ENCODE peak calls at places on chromosome 18, in six cellular contexts. One of them, this sample, is unnamed.

GRCh38 chr18:56576826-56577573 is 61.4 kb downstream of the TXNL1 start:
- DNase-seq in upper lobe of left lung: peak; percentile 42
- DNase-seq in HepG2: no peak
- DNase-seq in transverse colon: no peak
- DNase-seq in SK-N-SH: no peak
- DNase-seq in HCT116: no peak
- DNase-seq in this sample: no peak

GRCh38 chr18:76686737-76687231 is 135.6 kb upstream of the ZNF236 start:
- DNase-seq in upper lobe of left lung: peak; percentile 48
- DNase-seq in HepG2: peak; percentile 48
- DNase-seq in transverse colon: peak; percentile 52
- DNase-seq in SK-N-SH: peak; percentile 77
- DNase-seq in HCT116: peak; percentile 44
- DNase-seq in this sample: peak; percentile 53

GRCh38 chr18:44958040-44958439 is 277.4 kb downstream of the SETBP1 start:
- DNase-seq in upper lobe of left lung: no peak
- DNase-seq in HepG2: no peak
- DNase-seq in transverse colon: no peak
- DNase-seq in SK-N-SH: no peak
- DNase-seq in HCT116: no peak
- DNase-seq in this sample: no peak

GRCh38 chr18:57864615-57865121 is 61.6 kb upstream of the ATP8B1 start:
- DNase-seq in upper lobe of left lung: no peak
- DNase-seq in HepG2: no peak
- DNase-seq in transverse colon: no peak
- DNase-seq in SK-N-SH: no peak
- DNase-seq in HCT116: no peak
- DNase-seq in this sample: no peak

GRCh38 chr18:55587341-55588000 is 521 bp downstream of the TCF4 start:
- DNase-seq in upper lobe of left lung: no peak
- DNase-seq in HepG2: no peak
- DNase-seq in transverse colon: no peak
- DNase-seq in SK-N-SH: peak; percentile 76
- DNase-seq in HCT116: no peak
- DNase-seq in this sample: no peak

GRCh38 chr18:33022370-33022769 is 249.5 kb upstream of the KLHL14 start:
- DNase-seq in upper lobe of left lung: no peak
- DNase-seq in HepG2: no peak
- DNase-seq in transverse colon: no peak
- DNase-seq in SK-N-SH: peak; percentile 0
- DNase-seq in HCT116: no peak
- DNase-seq in this sample: no peak

GRCh38 chr18:39235118-39235719 is 1669.6 kb upstream of the CELF4 start:
- DNase-seq in upper lobe of left lung: peak; percentile 75
- DNase-seq in HepG2: no peak
- DNase-seq in transverse colon: no peak
- DNase-seq in SK-N-SH: no peak
- DNase-seq in HCT116: no peak
- DNase-seq in this sample: no peak

GRCh38 chr18:48540329-48541025 is 1.6 kb downstream of the CTIF start:
- DNase-seq in upper lobe of left lung: peak; percentile 93
- DNase-seq in HepG2: peak; percentile 57
- DNase-seq in transverse colon: peak; percentile 77
- DNase-seq in SK-N-SH: peak; percentile 81
- DNase-seq in HCT116: no peak
- DNase-seq in this sample: peak; percentile 58

GRCh38 chr18:51321696-51322095 is 124.2 kb upstream of the MEX3C start:
- DNase-seq in upper lobe of left lung: no peak
- DNase-seq in HepG2: no peak
- DNase-seq in transverse colon: no peak
- DNase-seq in SK-N-SH: no peak
- DNase-seq in HCT116: no peak
- DNase-seq in this sample: no peak

GRCh38 chr18:45527891-45528290 is 87.4 kb upstream of the SLC14A2 start:
- DNase-seq in upper lobe of left lung: no peak
- DNase-seq in HepG2: no peak
- DNase-seq in transverse colon: no peak
- DNase-seq in SK-N-SH: no peak
- DNase-seq in HCT116: no peak
- DNase-seq in this sample: no peak

GRCh38 chr18:23146861-23147469 is 11.7 kb downstream of the CABLES1 start:
- DNase-seq in upper lobe of left lung: no peak
- DNase-seq in HepG2: peak; percentile 72
- DNase-seq in transverse colon: no peak
- DNase-seq in SK-N-SH: no peak
- DNase-seq in HCT116: no peak
- DNase-seq in this sample: no peak

GRCh38 chr18:58949031-58949430 is 84.4 kb downstream of the ZNF532 start:
- DNase-seq in upper lobe of left lung: no peak
- DNase-seq in HepG2: no peak
- DNase-seq in transverse colon: no peak
- DNase-seq in SK-N-SH: no peak
- DNase-seq in HCT116: no peak
- DNase-seq in this sample: no peak
- H3K4me1 ChIP-seq in upper lobe of left lung: peaks cover 17% of the 10 kb centered on the region
- H3K4me1 ChIP-seq in HepG2: peaks cover 17% of the 10 kb centered on the region
- H3K4me1 ChIP-seq in transverse colon: no peaks in the 10 kb centered on the region
- H3K4me1 ChIP-seq in SK-N-SH: peaks cover 21% of the 10 kb centered on the region
- H3K4me1 ChIP-seq in HCT116: no peaks in the 10 kb centered on the region
- H3K4me1 ChIP-seq in this sample: peaks cover 4% of the 10 kb centered on the region

GRCh38 chr18:11851156-11852047 is at the start of gene CHMP1B:
- DNase-seq in upper lobe of left lung: peak; percentile 100
- DNase-seq in HepG2: peak; percentile 91
- DNase-seq in transverse colon: peak; percentile 99
- DNase-seq in SK-N-SH: peak; percentile 94
- DNase-seq in HCT116: peak; percentile 92
- DNase-seq in this sample: peak; percentile 98

GRCh38 chr18:11849279-11849678 is 1.9 kb upstream of the CHMP1B start:
- DNase-seq in upper lobe of left lung: no peak
- DNase-seq in HepG2: no peak
- DNase-seq in transverse colon: no peak
- DNase-seq in SK-N-SH: no peak
- DNase-seq in HCT116: no peak
- DNase-seq in this sample: no peak

GRCh38 chr18:11852048-11852341 is 782 bp downstream of the CHMP1B start:
- DNase-seq in upper lobe of left lung: no peak
- DNase-seq in HepG2: no peak
- DNase-seq in transverse colon: no peak
- DNase-seq in SK-N-SH: no peak
- DNase-seq in HCT116: no peak
- DNase-seq in this sample: no peak

GRCh38 chr18:11850821-11851155 is 425 bp upstream of the CHMP1B start:
- DNase-seq in upper lobe of left lung: no peak
- DNase-seq in HepG2: no peak
- DNase-seq in transverse colon: no peak
- DNase-seq in SK-N-SH: peak; percentile 38
- DNase-seq in HCT116: no peak
- DNase-seq in this sample: no peak

GRCh38 chr18:11849845-11850747 is 1.1 kb upstream of the CHMP1B start:
- DNase-seq in upper lobe of left lung: no peak
- DNase-seq in HepG2: peak; percentile 76
- DNase-seq in transverse colon: peak; percentile 71
- DNase-seq in SK-N-SH: peak; percentile 39
- DNase-seq in HCT116: peak; percentile 68
- DNase-seq in this sample: peak; percentile 63
- TF ChIP-seq POLR2AphosphoS5 in upper lobe of left lung: peak; percentile 25
- TF ChIP-seq POLR2AphosphoS5 in HepG2: no peak
- TF ChIP-seq POLR2AphosphoS5 in transverse colon: peak; percentile 51
- TF ChIP-seq POLR2AphosphoS5 in SK-N-SH: no peak
- TF ChIP-seq POLR2AphosphoS5 in HCT116: peak; percentile 28
- TF ChIP-seq POLR2AphosphoS5 in this sample: peak; percentile 70

DNA sequence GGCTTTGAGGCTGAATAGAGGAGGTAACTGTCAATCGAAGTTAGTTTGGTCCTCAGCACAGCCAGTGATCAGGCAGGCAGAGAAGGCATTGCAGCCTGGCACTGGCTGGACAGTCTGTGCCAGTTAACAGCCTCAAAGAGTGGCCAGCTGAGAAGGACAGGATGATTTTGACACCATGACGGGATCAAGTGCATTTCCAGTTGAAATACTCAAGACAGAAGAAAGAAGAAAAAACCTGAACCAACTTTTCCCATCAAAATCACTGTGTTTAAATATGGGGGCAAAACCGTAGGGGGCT is 96.7 kb upstream of the ZCCHC2 start:
- DNase-seq in upper lobe of left lung: no peak
- DNase-seq in HepG2: no peak
- DNase-seq in transverse colon: no peak
- DNase-seq in SK-N-SH: no peak
- DNase-seq in HCT116: no peak
- DNase-seq in this sample: no peak
- H3K27ac ChIP-seq in upper lobe of left lung: peak overlapping the region; percentile 36
- H3K27ac ChIP-seq in HepG2: peak overlapping the region; percentile 61
- H3K27ac ChIP-seq in transverse colon: no peak overlapping the region
- H3K27ac ChIP-seq in SK-N-SH: no peak overlapping the region
- H3K27ac ChIP-seq in HCT116: no peak overlapping the region
- H3K27ac ChIP-seq in this sample: no peak overlapping the region

DNA sequence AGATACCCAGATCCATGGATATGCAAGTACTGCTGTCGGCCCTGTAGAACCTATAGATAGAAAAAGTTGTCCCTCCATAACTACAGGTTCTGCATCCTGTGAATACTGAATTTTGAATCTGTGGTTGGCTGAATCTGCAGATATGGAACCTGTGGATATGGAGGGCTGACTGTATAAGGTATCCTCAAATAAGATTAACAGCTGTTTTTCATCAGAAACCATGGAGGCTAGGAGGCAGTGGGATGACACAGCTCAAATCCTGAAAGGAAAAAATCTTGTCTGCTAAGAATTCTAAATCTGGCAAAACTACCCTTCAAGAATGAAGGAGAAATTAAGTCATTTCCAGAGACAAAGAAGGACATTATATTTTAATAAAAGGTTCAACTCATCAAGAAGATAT is 14.7 kb upstream of the ACAA2 start:
- DNase-seq in upper lobe of left lung: no peak
- DNase-seq in HepG2: no peak
- DNase-seq in transverse colon: no peak
- DNase-seq in SK-N-SH: no peak
- DNase-seq in HCT116: no peak
- DNase-seq in this sample: no peak
- H3K4me1 ChIP-seq in upper lobe of left lung: no peaks in the 10 kb centered on the region
- H3K4me1 ChIP-seq in HepG2: peaks cover 28% of the 10 kb centered on the region
- H3K4me1 ChIP-seq in transverse colon: no peaks in the 10 kb centered on the region
- H3K4me1 ChIP-seq in SK-N-SH: no peaks in the 10 kb centered on the region
- H3K4me1 ChIP-seq in HCT116: no peaks in the 10 kb centered on the region
- H3K4me1 ChIP-seq in this sample: no peaks in the 10 kb centered on the region

DNA sequence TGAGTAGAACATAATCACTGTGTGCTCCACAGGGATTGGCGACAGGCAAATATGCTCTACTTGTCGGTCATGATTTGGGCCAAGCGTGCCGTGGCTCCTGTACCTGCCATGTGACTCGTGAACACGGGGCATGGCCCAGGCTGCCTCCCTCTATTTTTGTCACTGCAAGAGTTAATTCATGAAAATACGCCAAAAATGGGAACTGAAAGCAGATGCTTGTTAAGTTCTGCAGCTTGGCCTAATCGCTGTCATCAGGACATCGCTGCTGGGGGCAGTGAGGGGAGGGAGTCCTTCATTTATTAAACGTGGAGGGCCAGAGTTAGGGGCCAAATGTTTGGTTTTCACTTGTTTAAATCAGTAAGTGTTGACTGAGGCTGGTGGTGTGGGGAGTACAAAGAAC is 177.8 kb downstream of the BCL2 start:
- DNase-seq in upper lobe of left lung: no peak
- DNase-seq in HepG2: no peak
- DNase-seq in transverse colon: peak; percentile 46
- DNase-seq in SK-N-SH: peak; percentile 59
- DNase-seq in HCT116: no peak
- DNase-seq in this sample: no peak
- TF ChIP-seq POLR2AphosphoS5 in upper lobe of left lung: no peak
- TF ChIP-seq POLR2AphosphoS5 in HepG2: no peak
- TF ChIP-seq POLR2AphosphoS5 in transverse colon: no peak
- TF ChIP-seq POLR2AphosphoS5 in SK-N-SH: no peak
- TF ChIP-seq POLR2AphosphoS5 in HCT116: no peak
- TF ChIP-seq POLR2AphosphoS5 in this sample: no peak

This sample was measured in prostate gland.